ENCODE peak calls at places on chromosome 22, in four cellular contexts. W, Y, G and O are unnamed samples.

GRCh38 chr22:20130319-20130718 is 1.3 kb upstream of the ZDHHC8 start:
- DNase-seq in Y (no peak), W (no peak), G (no peak), O (no peak)

GRCh38 chr22:36149464-36149863 is 11.1 kb downstream of the APOL3 start:
- DNase-seq in G (no peak), W (no peak), Y (no peak), O (no peak)

GRCh38 chr22:41512421-41513194 is 31.7 kb downstream of the POLR3H start:
- DNase-seq in W (no peak), G (peak), Y (peak), O (no peak)

GRCh38 chr22:44730490-44731356 is 21.7 kb upstream of the ARHGAP8 start:
- DNase-seq in G (no peak), W (no peak), Y (no peak), O (no peak)

GRCh38 chr22:26800858-26801257 is 143.5 kb downstream of the MIAT start:
- DNase-seq in W (no peak), Y (peak), G (no peak), O (no peak)

GRCh38 chr22:20211409-20211996 is 56.6 kb downstream of the RTN4R start:
- DNase-seq in Y (no peak), W (no peak), G (no peak), O (no peak)

GRCh38 chr22:24155597-24156145 is 25.6 kb upstream of the SUSD2 start:
- DNase-seq in W (peak), Y (peak), G (no peak), O (peak)

GRCh38 chr22:42056757-42057511 is 13.7 kb downstream of the NAGA start:
- DNase-seq in W (no peak), Y (no peak), G (no peak), O (no peak)

GRCh38 chr22:36221799-36222751 is 17.3 kb downstream of the APOL2 start:
- DNase-seq in Y (peak), W (no peak), G (peak), O (no peak)

GRCh38 chr22:27075028-27075678 is 417.8 kb downstream of the MIAT start:
- DNase-seq in Y (peak), G (no peak), W (no peak), O (no peak)

GRCh38 chr22:23060612-23061400 is 9.5 kb upstream of the GNAZ start:
- DNase-seq in W (peak), Y (no peak), G (no peak), O (no peak)

GRCh38 chr22:18068991-18069390 is 8.8 kb upstream of the PEX26 start:
- DNase-seq in Y (no peak), W (no peak), G (no peak), O (no peak)

GRCh38 chr22:25370322-25370721 is 150.9 kb downstream of the CRYBB2 start:
- DNase-seq in Y (no peak), G (no peak), W (no peak), O (no peak)

GRCh38 chr22:48182036-48182435 is 1419.6 kb downstream of the TBC1D22A start:
- DNase-seq in W (no peak), G (no peak), Y (no peak), O (no peak)

GRCh38 chr22:19353363-19354131 is 62.0 kb upstream of the CLTCL1 start:
- DNase-seq in G (no peak), Y (no peak), W (no peak), O (no peak)

GRCh38 chr22:23218053-23218866 is 38.0 kb downstream of the BCR start:
- DNase-seq in G (no peak), W (no peak), Y (no peak), O (no peak)

GRCh38 chr22:26479043-26479791 is 4.4 kb downstream of the HPS4 start:
- DNase-seq in G (no peak), Y (no peak), W (no peak), O (no peak)

GRCh38 chr22:42077486-42078125 is 1.9 kb upstream of the SMDT1 start:
- DNase-seq in G (no peak), W (no peak), Y (no peak), O (no peak)

GRCh38 chr22:47124451-47124881 is 362.0 kb downstream of the TBC1D22A start:
- DNase-seq in G (no peak), Y (no peak), W (peak), O (no peak)

GRCh38 chr22:27802389-27803079 is 978 bp upstream of the MN1 start:
- DNase-seq in Y (no peak), W (no peak), G (no peak), O (no peak)

GRCh38 chr22:48494256-48494967 is 1333.3 kb downstream of the BRD1 start:
- DNase-seq in W (no peak), Y (no peak), G (no peak), O (no peak)

GRCh38 chr22:40076702-40077645 is 82.2 kb downstream of the FAM83F start:
- DNase-seq in Y (no peak), W (no peak), G (no peak), O (no peak)

GRCh38 chr22:22745225-22746060 is 101.0 kb downstream of the GGTLC2 start:
- DNase-seq in W (no peak), G (no peak), Y (peak), O (no peak)

GRCh38 chr22:22673628-22674027 is 29.2 kb downstream of the GGTLC2 start:
- DNase-seq in Y (no peak), W (no peak), G (no peak), O (no peak)

GRCh38 chr22:25364736-25365241 is 145.3 kb downstream of the CRYBB2 start:
- DNase-seq in W (peak), G (no peak), Y (no peak), O (no peak)

GRCh38 chr22:18024956-18025720 is 777 bp upstream of the MICAL3 start:
- DNase-seq in W (peak), G (no peak), Y (no peak), O (no peak)

GRCh38 chr22:41261541-41262249 is 21.0 kb upstream of the CHADL start:
- DNase-seq in Y (no peak), G (no peak), W (no peak), O (no peak)

GRCh38 chr22:22752556-22753477 is 108.4 kb downstream of the GGTLC2 start:
- DNase-seq in Y (peak), W (peak), G (no peak), O (no peak)

GRCh38 chr22:36359172-36359973 is 28.4 kb downstream of the MYH9 start:
- DNase-seq in W (no peak), Y (no peak), G (no peak), O (no peak)

GRCh38 chr22:40874016-40874415 is 12.1 kb upstream of the DNAJB7 start:
- DNase-seq in Y (no peak), W (no peak), G (no peak), O (no peak)

GRCh38 chr22:25366408-25366807 is 147.0 kb downstream of the CRYBB2 start:
- DNase-seq in W (no peak), G (no peak), Y (no peak), O (no peak)

GRCh38 chr22:21629262-21630149 is at the start of gene YDJC:
- DNase-seq in G (peak), W (peak), Y (peak), O (peak)
- TF ChIP-seq POLR2A in G (peak), W (peak), Y (peak), O (peak)

GRCh38 chr22:34861787-34862186 is 204.2 kb upstream of the ISX start:
- DNase-seq in W (no peak), G (no peak), Y (no peak), O (no peak)

GRCh38 chr22:34855471-34855870 is 210.5 kb upstream of the ISX start:
- DNase-seq in Y (no peak), G (no peak), W (no peak), O (no peak)

GRCh38 chr22:34851918-34852662 is 213.9 kb upstream of the ISX start:
- DNase-seq in G (no peak), Y (no peak), W (no peak), O (no peak)

GRCh38 chr22:34858026-34858425 is 207.9 kb upstream of the ISX start:
- DNase-seq in Y (no peak), G (no peak), W (no peak), O (no peak)
- TF ChIP-seq POLR2AphosphoS5 in Y (no peak), G (no peak), W (no peak), O (no peak)

DNA sequence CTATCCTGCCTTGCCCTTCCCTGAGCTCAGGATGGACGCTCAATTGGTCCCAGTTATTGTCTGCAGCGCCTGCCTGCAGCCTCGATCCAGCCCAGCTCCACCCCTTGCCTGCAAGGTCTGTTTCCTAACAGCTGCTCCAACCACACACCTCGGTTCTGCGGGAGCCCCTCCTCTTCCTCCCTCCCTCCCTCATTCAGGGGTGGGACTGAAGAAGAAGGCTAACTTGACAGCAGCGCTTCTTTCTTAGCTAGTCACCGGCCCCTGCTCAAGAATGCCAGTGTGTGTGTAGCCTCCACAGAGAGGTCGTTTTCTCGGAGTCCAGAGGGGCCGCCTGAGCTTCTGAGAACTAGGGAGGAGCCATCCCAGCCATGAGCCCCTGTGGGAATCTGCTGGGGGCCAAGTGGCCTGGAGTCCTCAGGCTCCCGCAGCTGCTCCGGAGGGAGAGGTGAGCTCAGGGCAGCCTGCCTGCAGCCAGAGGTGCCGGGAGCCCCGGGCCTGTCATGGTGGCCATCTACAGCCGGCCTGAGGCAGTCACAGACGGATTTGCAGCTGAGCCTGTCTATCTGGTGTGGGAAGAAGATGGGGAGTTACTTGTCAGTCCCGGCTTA is 36.1 kb downstream of the LIMK2 start:
- DNase-seq in Y (peak), G (no peak), W (peak), O (peak)
- TF ChIP-seq POLR2A in Y (no peak), G (no peak), W (no peak), O (no peak)

GRCh38 chr22:46117206-46118199 is 32.8 kb upstream of the PPARA start:
- DNase-seq in Y (no peak), G (no peak), W (no peak), O (no peak)
- TF ChIP-seq POLR2AphosphoS5 in Y (no peak), G (no peak), W (no peak), O (no peak)

GRCh38 chr22:49970528-49971231 is 10.1 kb downstream of the PIM3 start:
- DNase-seq in G (peak), W (peak), Y (peak), O (peak)

GRCh38 chr22:49973018-49973965 is 12.7 kb downstream of the PIM3 start:
- DNase-seq in G (no peak), W (no peak), Y (no peak), O (no peak)

GRCh38 chr22:49969751-49970527 is 9.4 kb downstream of the PIM3 start:
- DNase-seq in W (peak), Y (peak), G (no peak), O (no peak)

GRCh38 chr22:49972163-49973017 is 11.8 kb downstream of the PIM3 start:
- DNase-seq in G (no peak), Y (peak), W (peak), O (no peak)

GRCh38 chr22:49971232-49972162 is 10.9 kb downstream of the PIM3 start:
- DNase-seq in W (peak), Y (peak), G (no peak), O (no peak)
- TF ChIP-seq POLR2A in W (peak), Y (no peak), G (peak), O (no peak)

GRCh38 chr22:29342577-29343312 is 27.2 kb upstream of the RASL10A start:
- DNase-seq in G (no peak), W (no peak), Y (no peak), O (no peak)
- TF ChIP-seq POLR2AphosphoS5 in G (no peak), W (no peak), Y (no peak), O (no peak)

GRCh38 chr22:46110215-46110614 is 40.1 kb upstream of the PPARA start:
- DNase-seq in Y (no peak), G (no peak), W (no peak), O (no peak)
- TF ChIP-seq POLR2A in Y (no peak), G (no peak), W (no peak), O (no peak)

GRCh38 chr22:29030618-29031235 is 30.9 kb downstream of the C22orf31 start:
- DNase-seq in G (peak), W (no peak), Y (peak), O (no peak)
- TF ChIP-seq POLR2AphosphoS5 in G (peak), W (no peak), Y (peak), O (no peak)